ENCODE peak calls at places on chromosomes 5 and 9, in six cellular contexts. One of them, this sample, is unnamed.

GRCh38 chr5:53425598-53426516 is 54.6 kb upstream of the FST start:
- DNase-seq in esophagus squamous epithelium: no peak
- DNase-seq in thoracic aorta: no peak
- DNase-seq in CD8-positive, alpha-beta T cell: no peak
- DNase-seq in dorsolateral prefrontal cortex: no peak
- DNase-seq in esophagus muscularis mucosa: no peak
- DNase-seq in this sample: peak; percentile 56

GRCh38 chr5:176612008-176612407 is 2.1 kb upstream of the GPRIN1 start:
- DNase-seq in esophagus muscularis mucosa: no peak
- DNase-seq in dorsolateral prefrontal cortex: no peak
- DNase-seq in CD8-positive, alpha-beta T cell: no peak
- DNase-seq in esophagus squamous epithelium: no peak
- DNase-seq in thoracic aorta: no peak
- DNase-seq in this sample: no peak

GRCh38 chr9:5976668-5977397 is 38.6 kb downstream of the RANBP6 start:
- DNase-seq in thoracic aorta: no peak
- DNase-seq in CD8-positive, alpha-beta T cell: no peak
- DNase-seq in dorsolateral prefrontal cortex: no peak
- DNase-seq in esophagus muscularis mucosa: no peak
- DNase-seq in esophagus squamous epithelium: no peak
- DNase-seq in this sample: no peak

GRCh38 chr9:129778469-129778868 is 24.5 kb upstream of the TOR1B start:
- DNase-seq in thoracic aorta: no peak
- DNase-seq in esophagus muscularis mucosa: no peak
- DNase-seq in esophagus squamous epithelium: no peak
- DNase-seq in CD8-positive, alpha-beta T cell: no peak
- DNase-seq in dorsolateral prefrontal cortex: no peak
- DNase-seq in this sample: no peak

GRCh38 chr9:69397384-69398214 is 72.6 kb downstream of the ENTREP1 start:
- DNase-seq in CD8-positive, alpha-beta T cell: no peak
- DNase-seq in esophagus squamous epithelium: no peak
- DNase-seq in thoracic aorta: no peak
- DNase-seq in dorsolateral prefrontal cortex: no peak
- DNase-seq in esophagus muscularis mucosa: no peak
- DNase-seq in this sample: no peak

GRCh38 chr5:37751227-37751626 is 88.6 kb downstream of the GDNF start:
- DNase-seq in dorsolateral prefrontal cortex: no peak
- DNase-seq in esophagus squamous epithelium: no peak
- DNase-seq in esophagus muscularis mucosa: no peak
- DNase-seq in CD8-positive, alpha-beta T cell: no peak
- DNase-seq in thoracic aorta: no peak
- DNase-seq in this sample: no peak

GRCh38 chr9:128339761-128340690 is at the start of gene SLC27A4:
- DNase-seq in thoracic aorta: no peak
- DNase-seq in CD8-positive, alpha-beta T cell: peak; percentile 52
- DNase-seq in esophagus muscularis mucosa: no peak
- DNase-seq in esophagus squamous epithelium: no peak
- DNase-seq in dorsolateral prefrontal cortex: peak; percentile 75
- DNase-seq in this sample: peak; percentile 83

GRCh38 chr9:71472400-71472799 is 295.9 kb downstream of the CEMIP2 start:
- DNase-seq in dorsolateral prefrontal cortex: no peak
- DNase-seq in thoracic aorta: no peak
- DNase-seq in CD8-positive, alpha-beta T cell: no peak
- DNase-seq in esophagus muscularis mucosa: no peak
- DNase-seq in esophagus squamous epithelium: no peak
- DNase-seq in this sample: no peak

GRCh38 chr9:36258989-36259315 is 704 bp upstream of the GNE start:
- DNase-seq in thoracic aorta: no peak
- DNase-seq in CD8-positive, alpha-beta T cell: no peak
- DNase-seq in dorsolateral prefrontal cortex: no peak
- DNase-seq in esophagus squamous epithelium: no peak
- DNase-seq in esophagus muscularis mucosa: no peak
- DNase-seq in this sample: no peak

GRCh38 chr5:178460598-178461425 is 129.4 kb downstream of the COL23A1 start:
- DNase-seq in esophagus muscularis mucosa: no peak
- DNase-seq in thoracic aorta: peak; percentile 43
- DNase-seq in dorsolateral prefrontal cortex: peak; percentile 82
- DNase-seq in CD8-positive, alpha-beta T cell: peak; percentile 11
- DNase-seq in esophagus squamous epithelium: no peak
- DNase-seq in this sample: peak; percentile 70

GRCh38 chr5:10913846-10914245 is 152.8 kb upstream of the DAP start:
- DNase-seq in esophagus muscularis mucosa: peak; percentile 83
- DNase-seq in esophagus squamous epithelium: no peak
- DNase-seq in dorsolateral prefrontal cortex: no peak
- DNase-seq in thoracic aorta: no peak
- DNase-seq in CD8-positive, alpha-beta T cell: no peak
- DNase-seq in this sample: no peak

GRCh38 chr5:123721721-123722276 is 209.8 kb downstream of the CSNK1G3 start:
- DNase-seq in CD8-positive, alpha-beta T cell: no peak
- DNase-seq in esophagus muscularis mucosa: no peak
- DNase-seq in esophagus squamous epithelium: no peak
- DNase-seq in dorsolateral prefrontal cortex: no peak
- DNase-seq in thoracic aorta: no peak
- DNase-seq in this sample: no peak

GRCh38 chr5:143652104-143652700 is 159.8 kb upstream of the HMHB1 start:
- DNase-seq in dorsolateral prefrontal cortex: no peak
- DNase-seq in esophagus muscularis mucosa: peak; percentile 66
- DNase-seq in CD8-positive, alpha-beta T cell: no peak
- DNase-seq in esophagus squamous epithelium: no peak
- DNase-seq in thoracic aorta: no peak
- DNase-seq in this sample: no peak

GRCh38 chr9:109780453-109781033 is 545 bp downstream of the PALM2AKAP2 start:
- DNase-seq in esophagus squamous epithelium: no peak
- DNase-seq in esophagus muscularis mucosa: peak; percentile 86
- DNase-seq in thoracic aorta: no peak
- DNase-seq in dorsolateral prefrontal cortex: no peak
- DNase-seq in CD8-positive, alpha-beta T cell: no peak
- DNase-seq in this sample: no peak

GRCh38 chr5:10632110-10632903 is 68.4 kb downstream of the ANKRD33B start:
- DNase-seq in CD8-positive, alpha-beta T cell: no peak
- DNase-seq in dorsolateral prefrontal cortex: no peak
- DNase-seq in thoracic aorta: no peak
- DNase-seq in esophagus muscularis mucosa: no peak
- DNase-seq in esophagus squamous epithelium: no peak
- DNase-seq in this sample: no peak

GRCh38 chr5:123089572-123089970 is 530 bp downstream of the PRDM6 start:
- DNase-seq in thoracic aorta: no peak
- DNase-seq in dorsolateral prefrontal cortex: no peak
- DNase-seq in esophagus muscularis mucosa: no peak
- DNase-seq in CD8-positive, alpha-beta T cell: no peak
- DNase-seq in esophagus squamous epithelium: no peak
- DNase-seq in this sample: peak; percentile 23

GRCh38 chr5:180305481-180305880 is 13.6 kb upstream of the MAPK9 start:
- DNase-seq in esophagus muscularis mucosa: no peak
- DNase-seq in CD8-positive, alpha-beta T cell: no peak
- DNase-seq in dorsolateral prefrontal cortex: no peak
- DNase-seq in esophagus squamous epithelium: no peak
- DNase-seq in thoracic aorta: no peak
- DNase-seq in this sample: no peak

GRCh38 chr5:73966411-73966810 is 340.4 kb downstream of the ARHGEF28 start:
- DNase-seq in dorsolateral prefrontal cortex: no peak
- DNase-seq in esophagus muscularis mucosa: no peak
- DNase-seq in esophagus squamous epithelium: no peak
- DNase-seq in thoracic aorta: no peak
- DNase-seq in CD8-positive, alpha-beta T cell: no peak
- DNase-seq in this sample: no peak

GRCh38 chr5:115577329-115577728 is 24.9 kb downstream of the TICAM2 start:
- DNase-seq in esophagus muscularis mucosa: no peak
- DNase-seq in dorsolateral prefrontal cortex: no peak
- DNase-seq in CD8-positive, alpha-beta T cell: no peak
- DNase-seq in esophagus squamous epithelium: no peak
- DNase-seq in thoracic aorta: no peak
- DNase-seq in this sample: no peak

GRCh38 chr5:54944364-54944763 is 41.0 kb downstream of the ESM1 start:
- DNase-seq in thoracic aorta: no peak
- DNase-seq in esophagus squamous epithelium: no peak
- DNase-seq in esophagus muscularis mucosa: peak; percentile 75
- DNase-seq in CD8-positive, alpha-beta T cell: no peak
- DNase-seq in dorsolateral prefrontal cortex: no peak
- DNase-seq in this sample: no peak

GRCh38 chr9:68802525-68803015 is 97.5 kb downstream of the PIP5K1B start:
- DNase-seq in CD8-positive, alpha-beta T cell: no peak
- DNase-seq in thoracic aorta: no peak
- DNase-seq in esophagus squamous epithelium: no peak
- DNase-seq in esophagus muscularis mucosa: no peak
- DNase-seq in dorsolateral prefrontal cortex: no peak
- DNase-seq in this sample: no peak

GRCh38 chr5:137037848-137038247 is 461.3 kb downstream of the SPOCK1 start:
- DNase-seq in dorsolateral prefrontal cortex: no peak
- DNase-seq in thoracic aorta: no peak
- DNase-seq in CD8-positive, alpha-beta T cell: no peak
- DNase-seq in esophagus squamous epithelium: no peak
- DNase-seq in esophagus muscularis mucosa: no peak
- DNase-seq in this sample: no peak

GRCh38 chr9:91130796-91131318 is 230.9 kb downstream of the AUH start:
- DNase-seq in CD8-positive, alpha-beta T cell: no peak
- DNase-seq in esophagus squamous epithelium: no peak
- DNase-seq in dorsolateral prefrontal cortex: no peak
- DNase-seq in thoracic aorta: no peak
- DNase-seq in esophagus muscularis mucosa: no peak
- DNase-seq in this sample: no peak
- H3K27ac ChIP-seq in CD8-positive, alpha-beta T cell: no peak overlapping the region
- H3K27ac ChIP-seq in esophagus squamous epithelium: no peak overlapping the region
- H3K27ac ChIP-seq in dorsolateral prefrontal cortex: no peak overlapping the region
- H3K27ac ChIP-seq in thoracic aorta: no peak overlapping the region
- H3K27ac ChIP-seq in esophagus muscularis mucosa: no peak overlapping the region
- H3K27ac ChIP-seq in this sample: no peak overlapping the region

GRCh38 chr9:121757286-121757595 is 105.8 kb downstream of the DAB2IP start:
- DNase-seq in esophagus muscularis mucosa: no peak
- DNase-seq in esophagus squamous epithelium: no peak
- DNase-seq in thoracic aorta: no peak
- DNase-seq in dorsolateral prefrontal cortex: no peak
- DNase-seq in CD8-positive, alpha-beta T cell: no peak
- DNase-seq in this sample: no peak
- TF ChIP-seq CTCF in esophagus muscularis mucosa: no peak
- TF ChIP-seq CTCF in esophagus squamous epithelium: no peak
- TF ChIP-seq CTCF in thoracic aorta: no peak
- TF ChIP-seq CTCF in dorsolateral prefrontal cortex: no peak
- TF ChIP-seq CTCF in CD8-positive, alpha-beta T cell: no peak
- TF ChIP-seq CTCF in this sample: no peak

GRCh38 chr9:77518688-77519087 is 129.4 kb downstream of the GNA14 start:
- DNase-seq in esophagus squamous epithelium: no peak
- DNase-seq in esophagus muscularis mucosa: no peak
- DNase-seq in dorsolateral prefrontal cortex: no peak
- DNase-seq in thoracic aorta: no peak
- DNase-seq in CD8-positive, alpha-beta T cell: no peak
- DNase-seq in this sample: no peak

GRCh38 chr9:77512876-77513275 is 135.2 kb downstream of the GNA14 start:
- DNase-seq in dorsolateral prefrontal cortex: no peak
- DNase-seq in CD8-positive, alpha-beta T cell: no peak
- DNase-seq in esophagus squamous epithelium: no peak
- DNase-seq in esophagus muscularis mucosa: peak; percentile 87
- DNase-seq in thoracic aorta: no peak
- DNase-seq in this sample: no peak

GRCh38 chr9:77514886-77515711 is 133.0 kb downstream of the GNA14 start:
- DNase-seq in esophagus muscularis mucosa: peak; percentile 79
- DNase-seq in CD8-positive, alpha-beta T cell: no peak
- DNase-seq in esophagus squamous epithelium: no peak
- DNase-seq in dorsolateral prefrontal cortex: no peak
- DNase-seq in thoracic aorta: no peak
- DNase-seq in this sample: no peak

GRCh38 chr9:77513457-77513856 is 134.7 kb downstream of the GNA14 start:
- DNase-seq in thoracic aorta: no peak
- DNase-seq in dorsolateral prefrontal cortex: no peak
- DNase-seq in esophagus muscularis mucosa: no peak
- DNase-seq in esophagus squamous epithelium: no peak
- DNase-seq in CD8-positive, alpha-beta T cell: no peak
- DNase-seq in this sample: no peak

DNA sequence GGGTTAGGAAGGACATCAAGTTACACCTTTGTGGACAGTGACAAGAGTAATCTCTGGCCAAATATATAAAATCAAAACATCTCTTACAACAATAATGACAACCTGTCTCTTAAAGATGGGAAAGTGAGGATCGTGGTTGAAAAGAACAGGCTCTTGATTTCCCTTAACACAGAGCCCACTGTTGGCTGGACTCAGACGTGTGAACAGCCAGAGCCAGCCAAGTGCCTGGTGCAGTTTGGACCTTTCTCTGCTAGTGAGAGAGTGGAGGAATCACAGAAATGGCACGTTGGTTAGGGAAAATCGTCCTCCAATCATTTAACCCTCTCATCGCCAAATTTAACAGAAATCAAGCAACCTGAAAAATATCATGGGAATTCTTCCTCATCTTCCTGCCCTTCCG is 131.3 kb downstream of the GNA14 start:
- DNase-seq in dorsolateral prefrontal cortex: no peak
- DNase-seq in esophagus squamous epithelium: no peak
- DNase-seq in esophagus muscularis mucosa: no peak
- DNase-seq in CD8-positive, alpha-beta T cell: no peak
- DNase-seq in thoracic aorta: no peak
- DNase-seq in this sample: no peak
- H3K27ac ChIP-seq in dorsolateral prefrontal cortex: no peak overlapping the region
- H3K27ac ChIP-seq in esophagus squamous epithelium: no peak overlapping the region
- H3K27ac ChIP-seq in esophagus muscularis mucosa: no peak overlapping the region
- H3K27ac ChIP-seq in CD8-positive, alpha-beta T cell: no peak overlapping the region
- H3K27ac ChIP-seq in thoracic aorta: no peak overlapping the region
- H3K27ac ChIP-seq in this sample: no peak overlapping the region

GRCh38 chr5:154795235-154795596 is 40.0 kb downstream of the LARP1 start:
- DNase-seq in CD8-positive, alpha-beta T cell: no peak
- DNase-seq in esophagus muscularis mucosa: no peak
- DNase-seq in dorsolateral prefrontal cortex: no peak
- DNase-seq in thoracic aorta: no peak
- DNase-seq in esophagus squamous epithelium: no peak
- DNase-seq in this sample: no peak

GRCh38 chr5:154794525-154795234 is 39.5 kb downstream of the LARP1 start:
- DNase-seq in esophagus squamous epithelium: no peak
- DNase-seq in CD8-positive, alpha-beta T cell: no peak
- DNase-seq in esophagus muscularis mucosa: no peak
- DNase-seq in dorsolateral prefrontal cortex: no peak
- DNase-seq in thoracic aorta: no peak
- DNase-seq in this sample: no peak

GRCh38 chr5:154793599-154794524 is 38.7 kb downstream of the LARP1 start:
- DNase-seq in dorsolateral prefrontal cortex: no peak
- DNase-seq in esophagus muscularis mucosa: no peak
- DNase-seq in thoracic aorta: no peak
- DNase-seq in esophagus squamous epithelium: no peak
- DNase-seq in CD8-positive, alpha-beta T cell: no peak
- DNase-seq in this sample: no peak

GRCh38 chr5:154788212-154788611 is 33.0 kb downstream of the LARP1 start:
- DNase-seq in thoracic aorta: no peak
- DNase-seq in dorsolateral prefrontal cortex: no peak
- DNase-seq in esophagus squamous epithelium: no peak
- DNase-seq in CD8-positive, alpha-beta T cell: no peak
- DNase-seq in esophagus muscularis mucosa: no peak
- DNase-seq in this sample: no peak

DNA sequence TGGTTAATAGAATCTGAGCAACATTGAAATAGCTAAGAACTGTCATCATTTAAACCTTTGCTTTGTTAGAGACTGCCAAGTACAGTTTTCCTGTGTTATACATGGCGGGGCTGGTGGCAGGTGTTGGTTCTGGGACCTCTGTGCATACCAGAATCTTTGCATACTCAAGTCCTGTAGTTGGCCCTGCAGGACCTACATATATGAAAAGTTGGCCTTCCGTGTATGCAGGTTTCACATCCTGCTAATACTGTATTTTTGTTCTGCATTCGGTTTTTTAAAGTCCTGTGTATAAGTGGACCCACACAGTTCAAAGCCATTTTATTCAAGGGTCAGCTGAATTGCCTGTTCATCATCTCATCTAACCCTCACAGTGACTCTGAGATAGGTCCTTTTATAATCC is 36.4 kb downstream of the LARP1 start:
- DNase-seq in thoracic aorta: no peak
- DNase-seq in dorsolateral prefrontal cortex: no peak
- DNase-seq in CD8-positive, alpha-beta T cell: no peak
- DNase-seq in esophagus squamous epithelium: no peak
- DNase-seq in esophagus muscularis mucosa: no peak
- DNase-seq in this sample: no peak
- TF ChIP-seq CTCF in thoracic aorta: no peak
- TF ChIP-seq CTCF in dorsolateral prefrontal cortex: no peak
- TF ChIP-seq CTCF in CD8-positive, alpha-beta T cell: no peak
- TF ChIP-seq CTCF in esophagus squamous epithelium: no peak
- TF ChIP-seq CTCF in esophagus muscularis mucosa: no peak
- TF ChIP-seq CTCF in this sample: no peak